ENCODE peak calls at places on chromosomes 13 and 19, in ten cellular contexts. E is NT2/D1, A is spleen, Q is endodermal cell, X is tibial artery, R is MM.1S, C is hepatocyte, K is heart left ventricle, Z is adipocyte, V is mucosa of descending colon. H is an unnamed sample. For H3K4me1, the result is how much of the 10 kb centered on the place peaks cover.

GRCh38 chr13:99226493-99226892 is 25.8 kb downstream of the UBAC2 start:
- DNase-seq in E (no peak), A (no peak), Q (no peak), X (no peak), R (no peak), C (no peak), K (no peak), Z (no peak), V (no peak), H (no peak)

GRCh38 chr13:94947392-94947791 is 235.0 kb upstream of the SOX21 start:
- DNase-seq in E (peak), A (no peak), Q (no peak), X (no peak), R (no peak), C (no peak), K (no peak), Z (no peak), V (no peak), H (no peak)

GRCh38 chr13:20231839-20232555 is at the start of gene GJB6:
- DNase-seq in E (peak), A (no peak), Q (peak), X (no peak), R (no peak), C (peak), K (no peak), Z (no peak), V (no peak), H (peak)

GRCh38 chr19:29842471-29843179 is 30.8 kb downstream of the CCNE1 start:
- DNase-seq in E (no peak), A (no peak), Q (no peak), X (no peak), R (no peak), C (no peak), K (no peak), Z (no peak), V (no peak), H (no peak)

GRCh38 chr19:6392219-6393073 is 518 bp downstream of the GTF2F1 start:
- DNase-seq in E (no peak), A (no peak), Q (no peak), X (no peak), R (no peak), C (no peak), K (no peak), Z (peak), V (no peak), H (peak)

GRCh38 chr19:55319786-55320185 is 5.4 kb downstream of the TMEM150B start:
- DNase-seq in E (no peak), A (no peak), Q (peak), X (no peak), R (no peak), C (peak), K (no peak), Z (peak), V (no peak), H (peak)

GRCh38 chr19:16688084-16688483 is 27.1 kb downstream of the TMEM38A start:
- DNase-seq in E (no peak), A (no peak), Q (no peak), X (no peak), R (no peak), C (no peak), K (no peak), Z (no peak), V (no peak), H (no peak)

GRCh38 chr13:102132896-102133295 is 269.0 kb downstream of the FGF14 start:
- DNase-seq in E (no peak), A (no peak), Q (no peak), X (no peak), R (no peak), C (no peak), K (no peak), Z (no peak), V (no peak), H (no peak)

GRCh38 chr13:113663934-113664333 is 3.1 kb upstream of the GRK1 start:
- DNase-seq in E (no peak), A (peak), Q (peak), X (peak), R (no peak), C (no peak), K (peak), Z (no peak), V (peak), H (no peak)

GRCh38 chr13:79867248-79867647 is 386.3 kb downstream of the NDFIP2 start:
- DNase-seq in E (no peak), A (no peak), Q (no peak), X (no peak), R (no peak), C (no peak), K (no peak), Z (peak), V (no peak), H (no peak)

GRCh38 chr19:10749435-10750384 is 31.8 kb downstream of the DNM2 start:
- DNase-seq in E (no peak), A (no peak), Q (no peak), X (no peak), R (no peak), C (no peak), K (no peak), Z (no peak), V (peak), H (no peak)
- H3K4me1 ChIP-seq in E (under half), A (half or more), Q (under half), X (under half), R (under half), C (under half), K (half or more), Z (under half), V (half or more), H (under half)

GRCh38 chr19:4916292-4917082 is 7.2 kb downstream of the UHRF1 start:
- DNase-seq in E (no peak), A (peak), Q (no peak), X (no peak), R (no peak), C (no peak), K (no peak), Z (no peak), V (peak), H (no peak)

GRCh38 chr19:4911314-4911713 is 2.0 kb downstream of the UHRF1 start:
- DNase-seq in E (no peak), A (no peak), Q (no peak), X (no peak), R (no peak), C (no peak), K (no peak), Z (peak), V (no peak), H (no peak)

GRCh38 chr19:4911786-4912672 is 2.7 kb downstream of the UHRF1 start:
- DNase-seq in E (no peak), A (peak), Q (peak), X (peak), R (no peak), C (peak), K (no peak), Z (peak), V (peak), H (peak)

GRCh38 chr19:4914736-4915501 is 5.6 kb downstream of the UHRF1 start:
- DNase-seq in E (no peak), A (peak), Q (no peak), X (no peak), R (no peak), C (peak), K (no peak), Z (peak), V (peak), H (no peak)

DNA sequence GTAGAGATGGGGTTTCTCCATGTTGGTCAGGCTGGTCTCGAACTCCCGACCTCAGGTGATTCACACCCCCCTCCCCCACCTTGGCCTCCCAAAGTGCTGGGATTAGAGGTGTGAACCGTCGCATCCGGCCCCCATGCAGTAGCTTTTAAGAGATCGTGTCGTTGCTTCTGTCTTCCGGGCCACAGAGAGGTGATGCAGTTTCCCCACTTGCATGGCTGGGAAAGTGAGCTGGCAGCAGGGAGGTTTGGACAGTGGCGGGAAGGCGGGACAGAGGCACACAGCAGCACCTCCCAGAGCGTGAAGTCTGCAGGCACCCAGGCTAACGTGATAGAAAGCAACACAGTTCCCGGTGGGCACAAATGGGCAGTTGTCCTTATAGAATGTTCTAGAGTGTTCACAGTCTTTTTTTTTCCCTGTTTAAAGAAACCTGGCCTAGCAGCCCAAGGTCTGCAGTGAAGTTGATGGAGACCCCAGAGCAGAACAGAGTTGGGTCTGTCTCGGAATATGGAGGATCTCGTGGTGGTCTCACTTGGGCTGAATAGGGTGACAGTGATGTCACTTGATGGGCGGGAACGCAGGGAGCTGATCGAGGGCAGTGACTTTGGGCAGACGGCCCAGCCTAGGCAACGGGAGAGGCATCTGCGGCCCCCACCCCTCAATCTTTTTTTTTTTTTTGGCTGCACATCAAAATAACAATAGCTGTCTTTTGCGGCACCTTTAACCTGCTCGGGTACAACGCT is 4.9 kb downstream of the UHRF1 start:
- DNase-seq in E (no peak), A (no peak), Q (no peak), X (no peak), R (no peak), C (no peak), K (no peak), Z (peak), V (no peak), H (no peak)
- H3K4me1 ChIP-seq in E (under half), A (half or more), Q (under half), X (under half), R (under half), C (under half), K (under half), Z (under half), V (under half), H (under half)

GRCh38 chr13:39452412-39452811 is 150.6 kb downstream of the LHFPL6 start:
- DNase-seq in E (no peak), A (no peak), Q (no peak), X (no peak), R (no peak), C (no peak), K (peak), Z (no peak), V (no peak), H (no peak)

GRCh38 chr13:39451860-39452301 is 151.1 kb downstream of the LHFPL6 start:
- DNase-seq in E (no peak), A (no peak), Q (no peak), X (peak), R (no peak), C (no peak), K (peak), Z (peak), V (no peak), H (no peak)

GRCh38 chr13:39451301-39451700 is 151.7 kb downstream of the LHFPL6 start:
- DNase-seq in E (no peak), A (no peak), Q (no peak), X (no peak), R (no peak), C (peak), K (no peak), Z (peak), V (no peak), H (no peak)

GRCh38 chr13:39450176-39450575 is 152.8 kb downstream of the LHFPL6 start:
- DNase-seq in E (no peak), A (no peak), Q (no peak), X (no peak), R (no peak), C (no peak), K (no peak), Z (no peak), V (no peak), H (no peak)

GRCh38 chr13:39452834-39453233 is 150.2 kb downstream of the LHFPL6 start:
- DNase-seq in E (no peak), A (no peak), Q (no peak), X (no peak), R (no peak), C (no peak), K (no peak), Z (no peak), V (no peak), H (no peak)
- H3K4me1 ChIP-seq in E (under half), A (under half), Q (under half), X (under half), R (under half), C (under half), K (half or more), Z (under half), V (under half), H (under half)

GRCh38 chr19:8462601-8463000 is 17.8 kb downstream of the HNRNPM start:
- DNase-seq in E (no peak), A (no peak), Q (no peak), X (no peak), R (no peak), C (no peak), K (no peak), Z (no peak), V (no peak), H (no peak)
- H3K4me1 ChIP-seq in E (under half), A (half or more), Q (under half), X (under half), R (under half), C (under half), K (half or more), Z (under half), V (under half), H (under half)

GRCh38 chr19:19486343-19487076 is 28.8 kb downstream of the TSSK6 start:
- DNase-seq in E (no peak), A (no peak), Q (no peak), X (no peak), R (no peak), C (no peak), K (no peak), Z (no peak), V (peak), H (no peak)
- H3K4me1 ChIP-seq in E (under half), A (half or more), Q (under half), X (under half), R (under half), C (half or more), K (half or more), Z (under half), V (under half), H (under half)